ENCODE peak calls at places on chromosomes 16 and 17, in seven cellular contexts. N, A, B, D, Q, X and Y are unnamed samples.

GRCh38 chr17:83196973-83197880 is 117.8 kb downstream of the METRNL start:
- DNase-seq in N (no peak), A (peak), B (no peak), D (no peak), Q (no peak), X (no peak), Y (peak)

GRCh38 chr16:88857728-88858339 is 907 bp downstream of the TRAPPC2L start:
- DNase-seq in N (peak), A (peak), B (peak), D (peak), Q (peak), X (peak), Y (peak)

GRCh38 chr16:10616744-10617640 is 36.6 kb upstream of the EMP2 start:
- DNase-seq in N (peak), A (peak), B (peak), D (no peak), Q (no peak), X (no peak), Y (peak)

GRCh38 chr16:75789237-75789636 is 62.9 kb upstream of the CPHXL start:
- DNase-seq in N (no peak), A (no peak), B (peak), D (peak), Q (no peak), X (no peak), Y (no peak)

GRCh38 chr16:79997257-79997656 is 396.7 kb upstream of the MAF start:
- DNase-seq in N (no peak), A (no peak), B (peak), D (no peak), Q (peak), X (no peak), Y (no peak)

GRCh38 chr16:84228321-84228838 is 11.4 kb downstream of the KCNG4 start:
- DNase-seq in N (peak), A (peak), B (no peak), D (no peak), Q (no peak), X (no peak), Y (peak)

GRCh38 chr17:55394357-55395021 is 27.1 kb downstream of the MMD start:
- DNase-seq in N (no peak), A (no peak), B (no peak), D (no peak), Q (no peak), X (no peak), Y (no peak)

GRCh38 chr16:84234656-84235285 is 5.0 kb downstream of the KCNG4 start:
- DNase-seq in N (no peak), A (no peak), B (no peak), D (no peak), Q (peak), X (no peak), Y (no peak)

GRCh38 chr17:35607239-35607817 is 20.2 kb downstream of the AP2B1 start:
- DNase-seq in N (no peak), A (no peak), B (no peak), D (no peak), Q (no peak), X (no peak), Y (no peak)

GRCh38 chr17:7356072-7356549 is 1.2 kb downstream of the TMEM95 start:
- DNase-seq in N (peak), A (peak), B (peak), D (peak), Q (peak), X (peak), Y (peak)

GRCh38 chr16:4702466-4702808 is 9.1 kb downstream of the NUDT16L1 start:
- DNase-seq in N (no peak), A (no peak), B (no peak), D (no peak), Q (no peak), X (no peak), Y (no peak)

GRCh38 chr17:21077286-21077685 is 34.5 kb upstream of the USP22 start:
- DNase-seq in N (no peak), A (no peak), B (no peak), D (no peak), Q (no peak), X (no peak), Y (no peak)

GRCh38 chr17:40560592-40561293 is 4.5 kb downstream of the CCR7 start:
- DNase-seq in N (no peak), A (no peak), B (no peak), D (peak), Q (no peak), X (peak), Y (no peak)

GRCh38 chr16:31085371-31085770 is 3.4 kb downstream of the PRSS53 start:
- DNase-seq in N (no peak), A (no peak), B (no peak), D (no peak), Q (no peak), X (no peak), Y (peak)

GRCh38 chr17:67349420-67349819 is 17.0 kb downstream of the PSMD12 start:
- DNase-seq in N (no peak), A (no peak), B (no peak), D (no peak), Q (no peak), X (no peak), Y (no peak)

GRCh38 chr17:76597156-76598003 is 11.7 kb upstream of the ST6GALNAC2 start:
- DNase-seq in N (no peak), A (no peak), B (no peak), D (peak), Q (no peak), X (no peak), Y (no peak)

GRCh38 chr16:83336630-83337029 is 471.1 kb upstream of the HSBP1 start:
- DNase-seq in N (no peak), A (no peak), B (no peak), D (no peak), Q (no peak), X (no peak), Y (no peak)

GRCh38 chr17:82014432-82014831 is 8.2 kb downstream of the CENPX start:
- DNase-seq in N (no peak), A (no peak), B (peak), D (no peak), Q (no peak), X (no peak), Y (no peak)

GRCh38 chr16:23172549-23172948 is 10.0 kb upstream of the SCNN1G start:
- DNase-seq in N (no peak), A (no peak), B (no peak), D (no peak), Q (peak), X (no peak), Y (no peak)

GRCh38 chr17:40450175-40450574 is 6.9 kb downstream of the IGFBP4 start:
- DNase-seq in N (no peak), A (no peak), B (no peak), D (peak), Q (peak), X (no peak), Y (no peak)

GRCh38 chr17:63464691-63465090 is 12.2 kb upstream of the ACE start:
- DNase-seq in N (no peak), A (no peak), B (no peak), D (no peak), Q (no peak), X (no peak), Y (no peak)

GRCh38 chr17:81656118-81656743 is at the start of gene PDE6G:
- DNase-seq in N (no peak), A (no peak), B (no peak), D (no peak), Q (peak), X (no peak), Y (no peak)

GRCh38 chr16:31528726-31529397 is 1.2 kb downstream of the AHSP start:
- DNase-seq in N (no peak), A (no peak), B (no peak), D (no peak), Q (no peak), X (no peak), Y (no peak)